ENCODE peak calls at places on chromosomes 4 and X, in seven cellular contexts. One of them, this sample, is unnamed.

GRCh38 chrX:39163585-39163984 is 362.3 kb downstream of the MID1IP1 start:
- DNase-seq in vagina: peak
- DNase-seq in pancreas: no peak
- DNase-seq in AG09319: no peak
- DNase-seq in cardiac muscle cell: no peak
- DNase-seq in astrocyte: no peak
- DNase-seq in lower leg skin: no peak
- DNase-seq in this sample: no peak

GRCh38 chr4:183841001-183841400 is 64.1 kb upstream of the STOX2 start:
- DNase-seq in AG09319: no peak
- DNase-seq in vagina: no peak
- DNase-seq in cardiac muscle cell: no peak
- DNase-seq in lower leg skin: no peak
- DNase-seq in pancreas: no peak
- DNase-seq in astrocyte: no peak
- DNase-seq in this sample: no peak

GRCh38 chrX:154458954-154459829 is 1.1 kb downstream of the PLXNA3 start:
- DNase-seq in vagina: no peak
- DNase-seq in lower leg skin: no peak
- DNase-seq in cardiac muscle cell: no peak
- DNase-seq in astrocyte: no peak
- DNase-seq in pancreas: no peak
- DNase-seq in AG09319: no peak
- DNase-seq in this sample: no peak

GRCh38 chrX:3663576-3664290 is 49.7 kb downstream of the PRKX start:
- DNase-seq in astrocyte: no peak
- DNase-seq in pancreas: no peak
- DNase-seq in AG09319: no peak
- DNase-seq in cardiac muscle cell: no peak
- DNase-seq in lower leg skin: peak
- DNase-seq in vagina: no peak
- DNase-seq in this sample: no peak

GRCh38 chrX:3029084-3029483 is 12.2 kb upstream of the ARSF start:
- DNase-seq in cardiac muscle cell: no peak
- DNase-seq in vagina: no peak
- DNase-seq in AG09319: no peak
- DNase-seq in astrocyte: no peak
- DNase-seq in pancreas: no peak
- DNase-seq in lower leg skin: no peak
- DNase-seq in this sample: no peak

GRCh38 chrX:15310117-15310516 is 5.3 kb downstream of the ASB11 start:
- DNase-seq in astrocyte: peak
- DNase-seq in AG09319: no peak
- DNase-seq in vagina: no peak
- DNase-seq in pancreas: no peak
- DNase-seq in lower leg skin: peak
- DNase-seq in cardiac muscle cell: peak
- DNase-seq in this sample: no peak

GRCh38 chrX:38649674-38650647 is 88.6 kb downstream of the TSPAN7 start:
- DNase-seq in pancreas: no peak
- DNase-seq in lower leg skin: no peak
- DNase-seq in astrocyte: no peak
- DNase-seq in vagina: no peak
- DNase-seq in cardiac muscle cell: no peak
- DNase-seq in AG09319: no peak
- DNase-seq in this sample: no peak

GRCh38 chr4:109554971-109555370 is 5.1 kb upstream of the MCUB start:
- DNase-seq in AG09319: no peak
- DNase-seq in lower leg skin: no peak
- DNase-seq in vagina: no peak
- DNase-seq in cardiac muscle cell: no peak
- DNase-seq in astrocyte: peak
- DNase-seq in pancreas: no peak
- DNase-seq in this sample: no peak

GRCh38 chr4:18882468-18882867 is 860.9 kb upstream of the LCORL start:
- DNase-seq in AG09319: no peak
- DNase-seq in vagina: no peak
- DNase-seq in astrocyte: peak
- DNase-seq in lower leg skin: no peak
- DNase-seq in cardiac muscle cell: peak
- DNase-seq in pancreas: no peak
- DNase-seq in this sample: no peak

GRCh38 chr4:128596115-128596514 is 213.4 kb upstream of the JADE1 start:
- DNase-seq in lower leg skin: no peak
- DNase-seq in cardiac muscle cell: no peak
- DNase-seq in vagina: no peak
- DNase-seq in AG09319: no peak
- DNase-seq in pancreas: no peak
- DNase-seq in astrocyte: no peak
- DNase-seq in this sample: no peak

GRCh38 chr4:109574443-109574850 is 14.4 kb downstream of the MCUB start:
- DNase-seq in AG09319: no peak
- DNase-seq in pancreas: no peak
- DNase-seq in astrocyte: no peak
- DNase-seq in vagina: no peak
- DNase-seq in cardiac muscle cell: peak
- DNase-seq in lower leg skin: no peak
- DNase-seq in this sample: no peak

GRCh38 chr4:56804551-56804950 is 16.9 kb downstream of the SPINK2 start:
- DNase-seq in lower leg skin: no peak
- DNase-seq in cardiac muscle cell: peak
- DNase-seq in AG09319: no peak
- DNase-seq in vagina: no peak
- DNase-seq in pancreas: no peak
- DNase-seq in astrocyte: peak
- DNase-seq in this sample: no peak

GRCh38 chr4:31160146-31160545 is 440.0 kb downstream of the PCDH7 start:
- DNase-seq in astrocyte: peak
- DNase-seq in AG09319: no peak
- DNase-seq in lower leg skin: no peak
- DNase-seq in vagina: no peak
- DNase-seq in pancreas: no peak
- DNase-seq in cardiac muscle cell: no peak
- DNase-seq in this sample: no peak

GRCh38 chrX:16702700-16703599 is 9.5 kb downstream of the CTPS2 start:
- DNase-seq in lower leg skin: no peak
- DNase-seq in astrocyte: no peak
- DNase-seq in pancreas: no peak
- DNase-seq in vagina: no peak
- DNase-seq in cardiac muscle cell: no peak
- DNase-seq in AG09319: no peak
- DNase-seq in this sample: no peak

GRCh38 chr4:3107271-3108185 is 33.0 kb downstream of the HTT start:
- DNase-seq in cardiac muscle cell: no peak
- DNase-seq in AG09319: no peak
- DNase-seq in pancreas: no peak
- DNase-seq in lower leg skin: no peak
- DNase-seq in astrocyte: no peak
- DNase-seq in vagina: peak
- DNase-seq in this sample: no peak

GRCh38 chr4:11724731-11725130 is 296.0 kb upstream of the HS3ST1 start:
- DNase-seq in vagina: no peak
- DNase-seq in pancreas: no peak
- DNase-seq in AG09319: no peak
- DNase-seq in cardiac muscle cell: peak
- DNase-seq in astrocyte: peak
- DNase-seq in lower leg skin: no peak
- DNase-seq in this sample: no peak

GRCh38 chr4:11585506-11585905 is 156.8 kb upstream of the HS3ST1 start:
- DNase-seq in astrocyte: no peak
- DNase-seq in pancreas: no peak
- DNase-seq in vagina: no peak
- DNase-seq in AG09319: no peak
- DNase-seq in cardiac muscle cell: peak
- DNase-seq in lower leg skin: peak
- DNase-seq in this sample: no peak

GRCh38 chrX:133437356-133437755 is 22.1 kb upstream of the GPC4 start:
- DNase-seq in cardiac muscle cell: no peak
- DNase-seq in astrocyte: no peak
- DNase-seq in vagina: no peak
- DNase-seq in pancreas: no peak
- DNase-seq in AG09319: no peak
- DNase-seq in lower leg skin: no peak
- DNase-seq in this sample: no peak

GRCh38 chrX:110318664-110318968 is 731 bp upstream of the AMMECR1 start:
- DNase-seq in cardiac muscle cell: no peak
- DNase-seq in astrocyte: no peak
- DNase-seq in vagina: no peak
- DNase-seq in pancreas: no peak
- DNase-seq in lower leg skin: no peak
- DNase-seq in AG09319: no peak
- DNase-seq in this sample: no peak

GRCh38 chrX:30489323-30489722 is 88.2 kb downstream of the TASL start:
- DNase-seq in lower leg skin: no peak
- DNase-seq in astrocyte: no peak
- DNase-seq in cardiac muscle cell: no peak
- DNase-seq in pancreas: no peak
- DNase-seq in vagina: no peak
- DNase-seq in AG09319: no peak
- DNase-seq in this sample: no peak

GRCh38 chr4:81407726-81408125 is 64.0 kb downstream of the RASGEF1B start:
- DNase-seq in pancreas: no peak
- DNase-seq in vagina: no peak
- DNase-seq in lower leg skin: no peak
- DNase-seq in astrocyte: no peak
- DNase-seq in AG09319: no peak
- DNase-seq in cardiac muscle cell: no peak
- DNase-seq in this sample: no peak

GRCh38 chr4:38753021-38753806 is 29.6 kb downstream of the TLR10 start:
- DNase-seq in vagina: no peak
- DNase-seq in pancreas: no peak
- DNase-seq in astrocyte: peak
- DNase-seq in lower leg skin: peak
- DNase-seq in cardiac muscle cell: peak
- DNase-seq in AG09319: peak
- DNase-seq in this sample: peak

GRCh38 chr4:40190465-40190864 is 6.4 kb upstream of the RHOH start:
- DNase-seq in astrocyte: no peak
- DNase-seq in lower leg skin: no peak
- DNase-seq in vagina: no peak
- DNase-seq in cardiac muscle cell: no peak
- DNase-seq in AG09319: no peak
- DNase-seq in pancreas: no peak
- DNase-seq in this sample: no peak

GRCh38 chrX:95145848-95146540 is 1472.0 kb downstream of the FAM133A start:
- DNase-seq in AG09319: no peak
- DNase-seq in astrocyte: no peak
- DNase-seq in pancreas: no peak
- DNase-seq in vagina: no peak
- DNase-seq in lower leg skin: no peak
- DNase-seq in cardiac muscle cell: no peak
- DNase-seq in this sample: no peak
- TF ChIP-seq CTCF in AG09319: no peak
- TF ChIP-seq CTCF in astrocyte: no peak
- TF ChIP-seq CTCF in pancreas: no peak
- TF ChIP-seq CTCF in vagina: no peak
- TF ChIP-seq CTCF in lower leg skin: no peak
- TF ChIP-seq CTCF in cardiac muscle cell: no peak
- TF ChIP-seq CTCF in this sample: no peak

GRCh38 chrX:122739770-122740169 is 444.3 kb upstream of the GRIA3 start:
- DNase-seq in vagina: no peak
- DNase-seq in AG09319: no peak
- DNase-seq in astrocyte: no peak
- DNase-seq in pancreas: no peak
- DNase-seq in lower leg skin: no peak
- DNase-seq in cardiac muscle cell: no peak
- DNase-seq in this sample: no peak
- TF ChIP-seq CTCF in vagina: no peak
- TF ChIP-seq CTCF in AG09319: peak
- TF ChIP-seq CTCF in astrocyte: no peak
- TF ChIP-seq CTCF in pancreas: no peak
- TF ChIP-seq CTCF in lower leg skin: no peak
- TF ChIP-seq CTCF in cardiac muscle cell: no peak
- TF ChIP-seq CTCF in this sample: no peak

GRCh38 chr4:152460488-152460887 is 75.4 kb downstream of the FBXW7 start:
- DNase-seq in vagina: no peak
- DNase-seq in AG09319: peak
- DNase-seq in pancreas: no peak
- DNase-seq in lower leg skin: no peak
- DNase-seq in astrocyte: peak
- DNase-seq in cardiac muscle cell: peak
- DNase-seq in this sample: no peak
- TF ChIP-seq CTCF in vagina: no peak
- TF ChIP-seq CTCF in AG09319: peak
- TF ChIP-seq CTCF in pancreas: no peak
- TF ChIP-seq CTCF in lower leg skin: no peak
- TF ChIP-seq CTCF in astrocyte: peak
- TF ChIP-seq CTCF in cardiac muscle cell: peak
- TF ChIP-seq CTCF in this sample: no peak

GRCh38 chrX:129360175-129360574 is 163.1 kb downstream of the SMARCA1 start:
- DNase-seq in pancreas: no peak
- DNase-seq in vagina: no peak
- DNase-seq in AG09319: no peak
- DNase-seq in lower leg skin: peak
- DNase-seq in astrocyte: peak
- DNase-seq in cardiac muscle cell: peak
- DNase-seq in this sample: peak
- TF ChIP-seq CTCF in pancreas: peak
- TF ChIP-seq CTCF in vagina: peak
- TF ChIP-seq CTCF in AG09319: peak
- TF ChIP-seq CTCF in lower leg skin: no peak
- TF ChIP-seq CTCF in astrocyte: peak
- TF ChIP-seq CTCF in cardiac muscle cell: peak
- TF ChIP-seq CTCF in this sample: peak

DNA sequence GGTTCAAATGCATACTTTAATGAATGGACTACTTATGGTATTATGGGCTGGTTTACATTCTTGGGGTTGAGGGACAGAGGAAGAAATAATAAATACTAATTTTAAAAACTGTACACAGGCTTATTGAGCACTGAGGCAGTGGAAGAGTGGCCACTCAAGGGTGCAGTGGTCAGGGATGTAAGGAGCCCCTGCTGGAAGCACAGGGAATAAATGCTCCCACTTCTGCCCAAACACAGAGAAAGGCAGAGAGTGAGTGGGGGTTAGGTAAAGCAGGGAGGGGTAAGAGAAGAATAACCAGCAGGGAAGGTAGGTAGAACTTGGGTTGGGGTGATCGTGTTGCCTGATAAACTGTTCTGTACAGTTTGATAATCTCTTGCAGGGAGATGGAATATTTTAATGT is 60.0 kb downstream of the GAB1 start:
- DNase-seq in vagina: no peak
- DNase-seq in lower leg skin: no peak
- DNase-seq in astrocyte: no peak
- DNase-seq in AG09319: no peak
- DNase-seq in cardiac muscle cell: no peak
- DNase-seq in pancreas: no peak
- DNase-seq in this sample: no peak
- TF ChIP-seq CTCF in vagina: no peak
- TF ChIP-seq CTCF in lower leg skin: no peak
- TF ChIP-seq CTCF in astrocyte: no peak
- TF ChIP-seq CTCF in AG09319: no peak
- TF ChIP-seq CTCF in cardiac muscle cell: peak
- TF ChIP-seq CTCF in pancreas: no peak
- TF ChIP-seq CTCF in this sample: no peak